ENCODE peak calls at places on chromosomes 16 and 17, in five cellular contexts. I is HCT116, M is GM12878, R is K562, S is Panc1. F is an unnamed sample. For H3K9me3, the result is how much of the 10 kb centered on the place peaks cover.

GRCh38 chr17:78241277-78242023 is 10.0 kb downstream of the TMEM235 start:
- ATAC-seq in I (peak), M (peak), R (peak), S (peak), F (no peak)

GRCh38 chr16:15521758-15522509 is 87.5 kb downstream of the BMERB1 start:
- ATAC-seq in I (no peak), M (no peak), R (peak), S (no peak), F (peak)

GRCh38 chr17:67491009-67491677 is 114.1 kb downstream of the PITPNC1 start:
- ATAC-seq in I (peak), M (no peak), R (no peak), S (peak), F (peak)

GRCh38 chr16:275786-276232 is at the start of gene RGS11:
- ATAC-seq in I (no peak), M (no peak), R (no peak), S (peak), F (peak)

GRCh38 chr17:75749545-75750389 is 15.2 kb downstream of the GALK1 start:
- ATAC-seq in I (peak), M (peak), R (peak), S (peak), F (peak)

GRCh38 chr17:58484600-58484999 is 3.6 kb downstream of the HSF5 start:
- ATAC-seq in I (no peak), M (no peak), R (no peak), S (no peak), F (no peak)

GRCh38 chr16:20385844-20386832 is 18.4 kb downstream of the PDILT start:
- ATAC-seq in I (peak), M (peak), R (peak), S (peak), F (no peak)

GRCh38 chr17:82497483-82498405 is 21.8 kb upstream of the FOXK2 start:
- ATAC-seq in I (no peak), M (peak), R (peak), S (peak), F (peak)

GRCh38 chr16:14629612-14629918 is 495 bp downstream of the PARN start:
- ATAC-seq in I (peak), M (peak), R (peak), S (no peak), F (no peak)

GRCh38 chr17:49845210-49845782 is 2.6 kb downstream of the TAC4 start:
- ATAC-seq in I (no peak), M (no peak), R (no peak), S (no peak), F (peak)

GRCh38 chr16:28182183-28182582 is 29.6 kb downstream of the XPO6 start:
- ATAC-seq in I (peak), M (peak), R (peak), S (peak), F (no peak)

GRCh38 chr17:28712037-28712704 is 483 bp upstream of the PROCA1 start:
- ATAC-seq in I (no peak), M (peak), R (peak), S (peak), F (no peak)

GRCh38 chr17:78541488-78542237 is 35.5 kb downstream of the DNAH17 start:
- ATAC-seq in I (peak), M (no peak), R (peak), S (peak), F (no peak)

GRCh38 chr16:15502041-15502725 is 67.8 kb downstream of the BMERB1 start:
- ATAC-seq in I (peak), M (no peak), R (peak), S (peak), F (peak)

GRCh38 chr16:86093801-86094750 is 195.1 kb downstream of the IRF8 start:
- ATAC-seq in I (peak), M (no peak), R (peak), S (no peak), F (no peak)

GRCh38 chr16:15747937-15748336 is 97.9 kb downstream of the NDE1 start:
- ATAC-seq in I (no peak), M (no peak), R (no peak), S (no peak), F (no peak)

GRCh38 chr16:21264226-21265036 is 13.7 kb downstream of the CRYM start:
- ATAC-seq in I (no peak), M (peak), R (peak), S (no peak), F (no peak)

GRCh38 chr16:64952177-64952576 is 169.7 kb downstream of the CDH11 start:
- ATAC-seq in I (no peak), M (peak), R (no peak), S (no peak), F (peak)

GRCh38 chr16:16096858-16097213 is 126.5 kb downstream of the ABCC6 start:
- ATAC-seq in I (no peak), M (no peak), R (no peak), S (no peak), F (no peak)

GRCh38 chr17:30832438-30832790 is 648 bp downstream of the ATAD5 start:
- ATAC-seq in I (peak), M (peak), R (peak), S (peak), F (no peak)

GRCh38 chr16:58243528-58244004 is 45.7 kb upstream of the CSNK2A2 start:
- ATAC-seq in I (no peak), M (peak), R (peak), S (no peak), F (no peak)

GRCh38 chr17:57623620-57624019 is 121.5 kb downstream of the CCDC182 start:
- ATAC-seq in I (no peak), M (peak), R (no peak), S (no peak), F (no peak)

GRCh38 chr16:24191876-24192402 is 64.2 kb upstream of the CACNG3 start:
- ATAC-seq in I (no peak), M (no peak), R (no peak), S (no peak), F (no peak)

GRCh38 chr16:20874088-20874581 is 26.0 kb downstream of the DCUN1D3 start:
- ATAC-seq in I (no peak), M (peak), R (no peak), S (no peak), F (no peak)

GRCh38 chr17:48472485-48473281 is 42.7 kb upstream of the SKAP1 start:
- ATAC-seq in I (peak), M (peak), R (peak), S (peak), F (no peak)

GRCh38 chr16:23999663-24000062 is 163.9 kb downstream of the PRKCB start:
- ATAC-seq in I (no peak), M (peak), R (no peak), S (no peak), F (no peak)

GRCh38 chr17:20234266-20234665 is 225.1 kb downstream of the SPECC1 start:
- ATAC-seq in I (no peak), M (no peak), R (no peak), S (no peak), F (no peak)

GRCh38 chr16:2428787-2429036 is 535 bp upstream of the CCNF start:
- ATAC-seq in I (peak), M (peak), R (no peak), S (no peak), F (peak)

GRCh38 chr16:56198044-56198754 is 6.9 kb downstream of the GNAO1 start:
- ATAC-seq in I (no peak), M (peak), R (no peak), S (no peak), F (no peak)

GRCh38 chr17:65472602-65473001 is 88.8 kb downstream of the AXIN2 start:
- ATAC-seq in I (no peak), M (no peak), R (no peak), S (no peak), F (peak)

GRCh38 chr17:7027335-7027734 is 4.5 kb downstream of the BCL6B start:
- ATAC-seq in I (no peak), M (no peak), R (no peak), S (no peak), F (no peak)

GRCh38 chr17:61904094-61904710 is 23.6 kb downstream of the INTS2 start:
- ATAC-seq in I (no peak), M (peak), R (no peak), S (no peak), F (no peak)

DNA sequence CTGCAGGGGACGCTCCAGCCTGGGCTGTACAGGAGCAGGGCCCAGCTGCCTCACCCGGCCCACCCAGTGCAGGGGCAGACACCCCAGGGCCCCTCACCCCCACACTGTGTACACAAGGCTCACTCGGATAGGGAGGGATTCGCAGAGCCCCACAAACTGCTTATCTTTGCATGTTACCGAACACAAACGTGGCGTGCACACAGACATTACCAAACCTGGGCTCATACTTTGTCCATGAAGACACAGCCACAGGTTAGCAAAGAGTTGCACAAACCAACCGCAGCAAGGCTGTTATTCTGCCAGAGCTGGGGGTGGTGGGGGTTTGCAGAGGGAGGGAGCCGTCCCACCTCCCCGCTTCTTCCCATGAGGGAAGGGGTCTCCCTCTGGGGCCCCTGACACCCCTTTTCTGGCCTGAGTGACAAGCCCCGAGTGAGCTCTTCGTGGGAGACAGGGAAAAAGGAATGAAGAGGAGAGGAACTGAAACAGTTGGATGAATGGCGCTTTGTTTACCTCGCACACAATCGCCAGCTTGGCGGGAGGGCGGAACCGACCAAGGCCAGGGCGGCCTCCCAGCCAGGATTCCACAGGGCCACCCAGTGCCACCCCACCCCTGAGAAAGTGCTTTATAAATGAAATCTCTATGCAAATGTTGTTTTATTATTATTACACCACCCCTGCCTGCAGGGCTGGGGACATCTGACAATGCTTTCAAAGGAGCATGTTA is 434 bp upstream of the CPSF4L start:
- ATAC-seq in I (peak), M (no peak), R (peak), S (peak), F (no peak)
- TF ChIP-seq POLR2AphosphoS5 in I (no peak), M (no peak), R (no peak), S (no peak), F (no peak)

GRCh38 chr16:89385712-89386111 is 104.6 kb downstream of the ANKRD11 start:
- ATAC-seq in I (no peak), M (no peak), R (no peak), S (no peak), F (no peak)
- H3K9me3 ChIP-seq in I (under half), M (under half), R (under half), S (under half), F (under half)

GRCh38 chr17:27244481-27245223 is 49.3 kb upstream of the WSB1 start:
- ATAC-seq in I (peak), M (no peak), R (peak), S (no peak), F (peak)
- H3K4me3 ChIP-seq in I (peak), M (no peak), R (no peak), S (no peak), F (peak)

GRCh38 chr17:44213403-44214229 is 5.9 kb downstream of the UBTF start:
- ATAC-seq in I (no peak), M (no peak), R (no peak), S (no peak), F (no peak)
- TF ChIP-seq POLR2AphosphoS5 in I (peak), M (peak), R (no peak), S (peak), F (no peak)

DNA sequence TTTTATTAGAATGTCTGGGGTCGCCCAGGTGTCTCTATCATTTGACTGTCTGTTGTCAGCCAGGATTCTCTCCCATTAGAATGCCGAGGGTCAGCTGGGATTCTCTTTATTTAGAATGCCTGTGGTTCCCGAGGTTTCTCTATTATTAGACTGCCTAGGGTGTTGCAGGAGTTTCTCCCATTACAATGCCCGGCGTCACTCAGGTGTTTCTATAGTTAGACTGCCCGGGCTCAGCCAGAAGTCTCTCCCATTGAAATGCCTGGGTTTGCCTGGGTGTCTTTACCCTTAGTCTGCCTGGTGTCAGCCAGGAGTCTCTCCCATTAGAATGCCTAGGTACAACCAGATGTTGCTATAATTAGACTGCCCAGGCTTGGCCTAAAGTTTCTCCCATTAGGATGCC is 2252.0 kb downstream of the TP53TG3F start:
- ATAC-seq in I (no peak), M (no peak), R (no peak), S (no peak), F (no peak)
- H3K9me3 ChIP-seq in I (under half), M (under half), R (under half), S (under half), F (half or more)

GRCh38 chr17:15966183-15966878 is 21.4 kb downstream of the ADORA2B start:
- ATAC-seq in I (peak), M (no peak), R (peak), S (peak), F (no peak)
- H3K4me3 ChIP-seq in I (peak), M (no peak), R (no peak), S (peak), F (no peak)

GRCh38 chr17:40562841-40563370 is 2.4 kb downstream of the CCR7 start:
- ATAC-seq in I (no peak), M (peak), R (no peak), S (no peak), F (no peak)

GRCh38 chr17:40564195-40564882 is 933 bp downstream of the CCR7 start:
- ATAC-seq in I (no peak), M (no peak), R (no peak), S (no peak), F (no peak)

GRCh38 chr17:40563371-40564052 is 1.8 kb downstream of the CCR7 start:
- ATAC-seq in I (no peak), M (peak), R (no peak), S (no peak), F (no peak)

GRCh38 chr17:40566027-40566426 is 755 bp upstream of the CCR7 start:
- ATAC-seq in I (no peak), M (no peak), R (no peak), S (no peak), F (no peak)

DNA sequence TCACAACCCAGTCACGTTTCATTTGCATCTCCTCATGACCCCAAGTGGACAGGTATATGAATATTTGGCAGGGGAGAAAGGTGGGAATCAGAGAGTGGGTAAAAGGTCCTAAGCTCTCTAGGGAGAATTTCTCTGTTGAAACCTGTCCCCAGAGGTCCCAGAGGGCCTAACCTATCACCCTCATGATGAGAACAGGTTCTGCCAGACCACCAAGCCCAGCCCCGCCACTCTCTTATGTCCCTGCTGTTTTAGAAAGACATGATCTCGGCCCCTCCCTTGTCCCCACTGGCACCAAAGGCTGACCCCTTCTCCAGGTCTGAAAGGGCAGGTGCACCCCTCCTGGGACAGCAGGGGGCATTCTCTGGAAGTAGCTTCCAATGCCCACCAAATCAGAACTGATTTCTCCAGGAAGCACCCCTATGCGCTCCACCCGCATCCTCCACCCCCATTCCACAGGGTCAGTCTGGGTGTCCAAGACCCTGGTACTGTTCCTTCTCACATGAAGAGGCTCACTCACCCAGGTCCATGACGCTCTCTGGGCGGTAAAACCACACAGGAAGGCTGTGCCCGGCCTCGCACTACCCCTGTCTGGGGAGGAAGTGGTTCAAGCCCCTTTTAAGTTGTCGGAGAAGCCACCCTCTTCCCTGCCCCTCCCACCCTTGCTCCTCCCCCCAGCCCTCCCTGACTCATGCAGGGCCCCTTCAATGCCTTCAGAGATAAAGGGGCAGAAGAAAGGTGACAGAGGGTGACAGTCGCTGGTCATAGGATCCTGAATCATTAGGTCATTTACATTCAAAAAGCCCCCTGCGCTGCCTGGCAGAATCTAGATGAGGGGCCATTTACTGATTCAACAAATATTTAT is at the start of gene CCR7:
- ATAC-seq in I (no peak), M (peak), R (peak), S (no peak), F (no peak)
- TF ChIP-seq POLR2AphosphoS5 in I (no peak), M (peak), R (no peak), S (no peak), F (no peak)

GRCh38 chr16:10405386-10405939 is 19.6 kb downstream of the ATF7IP2 start:
- ATAC-seq in I (no peak), M (no peak), R (peak), S (no peak), F (no peak)
- H3K9me3 ChIP-seq in I (under half), M (under half), R (under half), S (under half), F (under half)

GRCh38 chr16:89374393-89374948 is 115.9 kb downstream of the ANKRD11 start:
- ATAC-seq in I (no peak), M (peak), R (no peak), S (peak), F (no peak)
- H3K4me3 ChIP-seq in I (no peak), M (peak), R (no peak), S (no peak), F (no peak)

DNA sequence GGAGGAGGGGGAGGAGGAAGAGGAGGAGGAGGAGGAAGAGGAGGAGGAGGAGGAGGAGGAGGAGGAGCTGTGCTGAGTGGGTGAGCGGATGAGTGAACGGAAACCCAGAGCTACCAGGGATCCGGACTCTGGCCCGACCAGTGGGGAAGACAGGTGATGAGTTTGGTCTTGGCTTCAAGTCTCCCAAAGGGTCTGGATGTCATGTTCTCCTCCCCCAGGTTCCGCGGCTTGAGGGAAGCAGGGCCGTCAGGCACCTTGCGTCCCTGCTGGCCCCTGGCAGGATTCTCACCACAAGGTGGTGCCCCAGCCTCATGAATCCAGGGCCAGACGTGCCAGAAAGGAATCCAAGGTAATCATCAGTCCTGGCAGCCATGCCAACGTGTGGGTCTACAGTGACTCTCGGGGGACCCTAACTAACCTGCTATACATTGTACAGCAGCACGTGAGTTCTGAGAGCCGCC is 13.5 kb upstream of the ABAT start:
- ATAC-seq in I (peak), M (peak), R (peak), S (peak), F (peak)
- TF ChIP-seq POLR2AphosphoS5 in I (no peak), M (no peak), R (no peak), S (no peak), F (peak)